ENCODE peak calls at places on chromosome 10, in five cellular contexts. One of them, this sample, is unnamed.

GRCh38 chr10:28530751-28531150 is 2.2 kb upstream of the WAC start:
- DNase-seq in lower lobe of right lung: no peak
- DNase-seq in GM10248: no peak
- DNase-seq in glutamatergic neuron: no peak
- DNase-seq in tibial nerve: no peak
- DNase-seq in this sample: no peak

GRCh38 chr10:81042647-81043046 is 504.9 kb downstream of the SH2D4B start:
- DNase-seq in lower lobe of right lung: no peak
- DNase-seq in GM10248: no peak
- DNase-seq in glutamatergic neuron: no peak
- DNase-seq in tibial nerve: no peak
- DNase-seq in this sample: no peak

GRCh38 chr10:127964644-127965043 is 57.7 kb downstream of the PTPRE start:
- DNase-seq in lower lobe of right lung: no peak
- DNase-seq in GM10248: no peak
- DNase-seq in glutamatergic neuron: no peak
- DNase-seq in tibial nerve: no peak
- DNase-seq in this sample: no peak

GRCh38 chr10:115654961-115655360 is 561.8 kb downstream of the ATRNL1 start:
- DNase-seq in lower lobe of right lung: no peak
- DNase-seq in GM10248: no peak
- DNase-seq in glutamatergic neuron: no peak
- DNase-seq in tibial nerve: no peak
- DNase-seq in this sample: no peak

GRCh38 chr10:24292304-24293291 is 83.7 kb downstream of the KIAA1217 start:
- DNase-seq in lower lobe of right lung: no peak
- DNase-seq in GM10248: no peak
- DNase-seq in glutamatergic neuron: no peak
- DNase-seq in tibial nerve: no peak
- DNase-seq in this sample: no peak

GRCh38 chr10:93745411-93746065 is 12.2 kb upstream of the LGI1 start:
- DNase-seq in lower lobe of right lung: no peak
- DNase-seq in GM10248: no peak
- DNase-seq in glutamatergic neuron: peak; percentile 43
- DNase-seq in tibial nerve: no peak
- DNase-seq in this sample: no peak

GRCh38 chr10:121926157-121926556 is 1.7 kb downstream of the ATE1 start:
- DNase-seq in lower lobe of right lung: no peak
- DNase-seq in GM10248: no peak
- DNase-seq in glutamatergic neuron: no peak
- DNase-seq in tibial nerve: no peak
- DNase-seq in this sample: no peak

GRCh38 chr10:29386347-29386999 is 97.6 kb downstream of the LYZL1 start:
- DNase-seq in lower lobe of right lung: no peak
- DNase-seq in GM10248: peak; percentile 39
- DNase-seq in glutamatergic neuron: no peak
- DNase-seq in tibial nerve: no peak
- DNase-seq in this sample: no peak

GRCh38 chr10:126090911-126091728 is 194.8 kb downstream of the FANK1 start:
- DNase-seq in lower lobe of right lung: no peak
- DNase-seq in GM10248: no peak
- DNase-seq in glutamatergic neuron: no peak
- DNase-seq in tibial nerve: no peak
- DNase-seq in this sample: no peak

GRCh38 chr10:99431190-99431549 is 746 bp upstream of the GOT1 start:
- DNase-seq in lower lobe of right lung: peak; percentile 82
- DNase-seq in GM10248: no peak
- DNase-seq in glutamatergic neuron: peak; percentile 45
- DNase-seq in tibial nerve: peak; percentile 66
- DNase-seq in this sample: peak; percentile 51

GRCh38 chr10:47309403-47310089 is 9.5 kb downstream of the GDF10 start:
- DNase-seq in lower lobe of right lung: no peak
- DNase-seq in GM10248: no peak
- DNase-seq in glutamatergic neuron: no peak
- DNase-seq in tibial nerve: no peak
- DNase-seq in this sample: no peak

GRCh38 chr10:26437637-26438461 is at the start of gene APBB1IP:
- DNase-seq in lower lobe of right lung: peak; percentile 94
- DNase-seq in GM10248: peak; percentile 60
- DNase-seq in glutamatergic neuron: peak; percentile 24
- DNase-seq in tibial nerve: peak; percentile 55
- DNase-seq in this sample: peak; percentile 96

GRCh38 chr10:90988024-90988423 is 67.1 kb upstream of the ANKRD1 start:
- DNase-seq in lower lobe of right lung: no peak
- DNase-seq in GM10248: no peak
- DNase-seq in glutamatergic neuron: no peak
- DNase-seq in tibial nerve: no peak
- DNase-seq in this sample: no peak

GRCh38 chr10:24551161-24551560 is 172.5 kb downstream of the ARHGAP21 start:
- DNase-seq in lower lobe of right lung: no peak
- DNase-seq in GM10248: no peak
- DNase-seq in glutamatergic neuron: no peak
- DNase-seq in tibial nerve: no peak
- DNase-seq in this sample: no peak

GRCh38 chr10:58264780-58265179 is 2.9 kb downstream of the IPMK start:
- DNase-seq in lower lobe of right lung: no peak
- DNase-seq in GM10248: no peak
- DNase-seq in glutamatergic neuron: no peak
- DNase-seq in tibial nerve: no peak
- DNase-seq in this sample: no peak

GRCh38 chr10:58773351-58773750 is 260.7 kb downstream of the BICC1 start:
- DNase-seq in lower lobe of right lung: no peak
- DNase-seq in GM10248: no peak
- DNase-seq in glutamatergic neuron: no peak
- DNase-seq in tibial nerve: no peak
- DNase-seq in this sample: no peak

GRCh38 chr10:128242641-128243040 is 116.4 kb upstream of the MKI67 start:
- DNase-seq in lower lobe of right lung: no peak
- DNase-seq in GM10248: no peak
- DNase-seq in glutamatergic neuron: peak; percentile 42
- DNase-seq in tibial nerve: no peak
- DNase-seq in this sample: no peak

GRCh38 chr10:47024399-47025252 is 113.4 kb downstream of the PTPN20 start:
- DNase-seq in lower lobe of right lung: peak; percentile 63
- DNase-seq in GM10248: peak; percentile 82
- DNase-seq in glutamatergic neuron: peak; percentile 75
- DNase-seq in tibial nerve: peak; percentile 62
- DNase-seq in this sample: peak; percentile 49

GRCh38 chr10:42594246-42594650 is 44.1 kb downstream of the ZNF33B start:
- DNase-seq in lower lobe of right lung: no peak
- DNase-seq in GM10248: no peak
- DNase-seq in glutamatergic neuron: no peak
- DNase-seq in tibial nerve: no peak
- DNase-seq in this sample: no peak

GRCh38 chr10:12807982-12808613 is 193.4 kb downstream of the CCDC3 start:
- DNase-seq in lower lobe of right lung: no peak
- DNase-seq in GM10248: no peak
- DNase-seq in glutamatergic neuron: no peak
- DNase-seq in tibial nerve: no peak
- DNase-seq in this sample: no peak

GRCh38 chr10:87976101-87976743 is 112.8 kb downstream of the PTEN start:
- DNase-seq in lower lobe of right lung: no peak
- DNase-seq in GM10248: no peak
- DNase-seq in glutamatergic neuron: no peak
- DNase-seq in tibial nerve: no peak
- DNase-seq in this sample: no peak

GRCh38 chr10:29443745-29444523 is 155.1 kb downstream of the LYZL1 start:
- DNase-seq in lower lobe of right lung: no peak
- DNase-seq in GM10248: no peak
- DNase-seq in glutamatergic neuron: no peak
- DNase-seq in tibial nerve: no peak
- DNase-seq in this sample: no peak

GRCh38 chr10:35005868-35006267 is 84.3 kb downstream of the CUL2 start:
- DNase-seq in lower lobe of right lung: no peak
- DNase-seq in GM10248: no peak
- DNase-seq in glutamatergic neuron: no peak
- DNase-seq in tibial nerve: no peak
- DNase-seq in this sample: no peak

GRCh38 chr10:56360583-56360966 is 484 bp downstream of the ZWINT start:
- DNase-seq in lower lobe of right lung: no peak
- DNase-seq in GM10248: no peak
- DNase-seq in glutamatergic neuron: no peak
- DNase-seq in tibial nerve: no peak
- DNase-seq in this sample: peak; percentile 18

GRCh38 chr10:48231699-48232315 is 42.7 kb downstream of the FRMPD2 start:
- DNase-seq in lower lobe of right lung: no peak
- DNase-seq in GM10248: no peak
- DNase-seq in glutamatergic neuron: no peak
- DNase-seq in tibial nerve: no peak
- DNase-seq in this sample: no peak

GRCh38 chr10:8238989-8239388 is 184.5 kb downstream of the GATA3 start:
- DNase-seq in lower lobe of right lung: no peak
- DNase-seq in GM10248: no peak
- DNase-seq in glutamatergic neuron: no peak
- DNase-seq in tibial nerve: no peak
- DNase-seq in this sample: no peak

GRCh38 chr10:34802692-34803091 is 12.4 kb downstream of the PARD3 start:
- DNase-seq in lower lobe of right lung: no peak
- DNase-seq in GM10248: no peak
- DNase-seq in glutamatergic neuron: no peak
- DNase-seq in tibial nerve: no peak
- DNase-seq in this sample: no peak

GRCh38 chr10:113520606-113521481 is 32.0 kb upstream of the HABP2 start:
- DNase-seq in lower lobe of right lung: peak; percentile 57
- DNase-seq in GM10248: peak; percentile 66
- DNase-seq in glutamatergic neuron: peak; percentile 65
- DNase-seq in tibial nerve: peak; percentile 82
- DNase-seq in this sample: no peak
- TF ChIP-seq CTCF in lower lobe of right lung: peak; percentile 93
- TF ChIP-seq CTCF in GM10248: peak; percentile 92
- TF ChIP-seq CTCF in glutamatergic neuron: peak; percentile 92
- TF ChIP-seq CTCF in tibial nerve: peak; percentile 95
- TF ChIP-seq CTCF in this sample: peak; percentile 89

GRCh38 chr10:70348228-70348850 is 34.1 kb downstream of the LRRC20 start:
- DNase-seq in lower lobe of right lung: no peak
- DNase-seq in GM10248: peak; percentile 56
- DNase-seq in glutamatergic neuron: peak; percentile 40
- DNase-seq in tibial nerve: peak; percentile 39
- DNase-seq in this sample: no peak
- TF ChIP-seq CTCF in lower lobe of right lung: peak; percentile 54
- TF ChIP-seq CTCF in GM10248: peak; percentile 37
- TF ChIP-seq CTCF in glutamatergic neuron: peak; percentile 37
- TF ChIP-seq CTCF in tibial nerve: no peak
- TF ChIP-seq CTCF in this sample: peak; percentile 69

GRCh38 chr10:2861632-2862210 is 205.6 kb upstream of the PFKP start:
- DNase-seq in lower lobe of right lung: no peak
- DNase-seq in GM10248: no peak
- DNase-seq in glutamatergic neuron: no peak
- DNase-seq in tibial nerve: no peak
- DNase-seq in this sample: no peak
- TF ChIP-seq CTCF in lower lobe of right lung: no peak
- TF ChIP-seq CTCF in GM10248: no peak
- TF ChIP-seq CTCF in glutamatergic neuron: no peak
- TF ChIP-seq CTCF in tibial nerve: no peak
- TF ChIP-seq CTCF in this sample: no peak

DNA sequence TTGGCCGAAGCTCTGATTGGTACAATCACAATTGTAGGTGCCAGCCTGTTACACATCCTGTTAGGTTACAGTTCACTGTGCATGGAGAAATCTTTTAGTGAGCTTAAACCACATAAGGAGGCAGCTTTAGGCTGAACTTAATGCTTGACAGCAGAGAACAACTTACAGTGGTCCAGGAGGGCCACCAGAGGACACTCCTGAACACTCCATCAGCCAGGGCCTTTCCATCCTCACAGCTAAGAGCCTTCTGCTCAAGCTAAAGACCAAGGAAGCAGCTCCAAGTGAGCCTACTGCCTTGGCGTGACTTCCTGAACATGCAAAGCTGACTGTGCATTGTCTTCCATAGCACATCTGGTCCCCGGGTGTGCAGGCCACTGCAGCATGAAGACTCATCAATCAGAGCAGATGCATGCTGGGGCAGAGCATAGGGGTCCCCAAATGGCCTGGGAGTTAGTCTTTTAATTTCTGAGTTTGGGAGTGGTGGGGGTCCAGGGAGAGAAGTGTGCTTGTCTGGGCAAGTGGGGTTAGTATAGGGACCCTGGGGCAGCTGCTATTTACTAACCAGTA is 105.0 kb downstream of the ZNF248 start:
- DNase-seq in lower lobe of right lung: no peak
- DNase-seq in GM10248: no peak
- DNase-seq in glutamatergic neuron: no peak
- DNase-seq in tibial nerve: no peak
- DNase-seq in this sample: no peak
- TF ChIP-seq CTCF in lower lobe of right lung: no peak
- TF ChIP-seq CTCF in GM10248: no peak
- TF ChIP-seq CTCF in glutamatergic neuron: no peak
- TF ChIP-seq CTCF in tibial nerve: no peak
- TF ChIP-seq CTCF in this sample: no peak

GRCh38 chr10:100979821-100980272 is 7.5 kb downstream of the MRPL43 start:
- DNase-seq in lower lobe of right lung: no peak
- DNase-seq in GM10248: no peak
- DNase-seq in glutamatergic neuron: no peak
- DNase-seq in tibial nerve: no peak
- DNase-seq in this sample: peak; percentile 29

GRCh38 chr10:100978121-100978895 is 9.0 kb downstream of the MRPL43 start:
- DNase-seq in lower lobe of right lung: no peak
- DNase-seq in GM10248: no peak
- DNase-seq in glutamatergic neuron: no peak
- DNase-seq in tibial nerve: no peak
- DNase-seq in this sample: peak; percentile 37

GRCh38 chr10:100980327-100981110 is 6.8 kb downstream of the MRPL43 start:
- DNase-seq in lower lobe of right lung: no peak
- DNase-seq in GM10248: no peak
- DNase-seq in glutamatergic neuron: no peak
- DNase-seq in tibial nerve: no peak
- DNase-seq in this sample: peak; percentile 18

GRCh38 chr10:100977436-100977835 is 8.1 kb downstream of the SEMA4G start:
- DNase-seq in lower lobe of right lung: no peak
- DNase-seq in GM10248: no peak
- DNase-seq in glutamatergic neuron: no peak
- DNase-seq in tibial nerve: no peak
- DNase-seq in this sample: peak; percentile 30

DNA sequence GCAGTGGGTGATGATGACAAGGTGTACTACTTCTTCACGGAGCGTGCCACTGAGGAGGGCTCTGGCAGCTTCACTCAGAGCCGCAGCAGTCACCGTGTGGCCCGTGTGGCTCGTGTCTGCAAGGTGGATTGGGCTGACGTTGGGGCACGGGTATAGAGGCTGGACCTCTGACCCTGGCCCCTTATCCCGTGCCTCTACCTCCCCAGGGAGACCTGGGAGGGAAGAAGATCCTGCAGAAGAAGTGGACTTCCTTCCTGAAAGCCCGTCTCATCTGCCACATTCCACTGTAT is 8.5 kb downstream of the MRPL43 start:
- DNase-seq in lower lobe of right lung: no peak
- DNase-seq in GM10248: no peak
- DNase-seq in glutamatergic neuron: no peak
- DNase-seq in tibial nerve: no peak
- DNase-seq in this sample: no peak
- TF ChIP-seq CTCF in lower lobe of right lung: no peak
- TF ChIP-seq CTCF in GM10248: no peak
- TF ChIP-seq CTCF in glutamatergic neuron: no peak
- TF ChIP-seq CTCF in tibial nerve: no peak
- TF ChIP-seq CTCF in this sample: no peak

This sample was measured in CD14-positive monocyte.